ENCODE peak calls at places on chromosomes 2 and 18, in four cellular contexts. Q, V, B and R are unnamed samples.

GRCh38 chr2:88350641-88351601 is 101.6 kb downstream of the FOXI3 start:
- DNase-seq in B (peak), V (peak), Q (no peak), R (peak)

GRCh38 chr2:223187256-223187655 is 135.3 kb downstream of the KCNE4 start:
- DNase-seq in Q (no peak), V (no peak), B (no peak), R (no peak)

GRCh38 chr18:77160515-77160914 is 27.9 kb upstream of the MBP start:
- DNase-seq in B (no peak), V (peak), Q (no peak), R (no peak)

GRCh38 chr18:41993151-41993550 is 38.1 kb downstream of the PIK3C3 start:
- DNase-seq in Q (no peak), V (no peak), B (no peak), R (no peak)

GRCh38 chr2:65458999-65459398 is 26.6 kb upstream of the SPRED2 start:
- DNase-seq in V (no peak), B (no peak), Q (no peak), R (no peak)

GRCh38 chr2:1649871-1650473 is 94.3 kb downstream of the PXDN start:
- DNase-seq in Q (no peak), B (no peak), V (no peak), R (no peak)

GRCh38 chr2:12303181-12304030 is 413.3 kb upstream of the TRIB2 start:
- DNase-seq in B (no peak), Q (no peak), V (no peak), R (no peak)

GRCh38 chr18:24490545-24490944 is 30.1 kb downstream of the HRH4 start:
- DNase-seq in B (no peak), V (no peak), Q (no peak), R (no peak)

GRCh38 chr2:166926657-166927056 is 38.4 kb downstream of the XIRP2 start:
- DNase-seq in Q (no peak), V (no peak), B (no peak), R (no peak)

GRCh38 chr2:68837164-68837860 is 33.9 kb downstream of the BMP10 start:
- DNase-seq in B (no peak), V (peak), Q (peak), R (peak)

GRCh38 chr18:56861244-56861643 is 210.1 kb downstream of the WDR7 start:
- DNase-seq in V (no peak), Q (no peak), B (no peak), R (peak)

GRCh38 chr18:58310517-58310916 is 266.5 kb downstream of the NEDD4L start:
- DNase-seq in V (peak), B (peak), Q (peak), R (peak)

GRCh38 chr2:103289101-103289725 is 527.4 kb downstream of the TMEM182 start:
- DNase-seq in V (peak), B (no peak), Q (no peak), R (no peak)

GRCh38 chr2:111231532-111232252 is 111.0 kb downstream of the BCL2L11 start:
- DNase-seq in V (peak), B (no peak), Q (no peak), R (no peak)

GRCh38 chr2:12929806-12930205 is 213.1 kb downstream of the TRIB2 start:
- DNase-seq in Q (no peak), V (peak), B (no peak), R (no peak)

GRCh38 chr2:289362-290089 is 1.6 kb upstream of the ALKAL2 start:
- DNase-seq in V (peak), B (no peak), Q (no peak), R (peak)

GRCh38 chr2:170157025-170157684 is 20.8 kb upstream of the MYO3B start:
- DNase-seq in Q (no peak), B (no peak), V (no peak), R (no peak)

GRCh38 chr18:8406486-8407250 is 202.6 kb upstream of the RAB12 start:
- DNase-seq in V (no peak), Q (no peak), B (no peak), R (no peak)

GRCh38 chr18:69161383-69162028 is 239.2 kb upstream of the DOK6 start:
- DNase-seq in Q (no peak), B (no peak), V (no peak), R (no peak)

GRCh38 chr2:237490009-237490804 is 3.2 kb downstream of the MLPH start:
- DNase-seq in B (peak), V (peak), Q (no peak), R (no peak)

GRCh38 chr2:189210250-189211075 is 30.9 kb upstream of the COL5A2 start:
- DNase-seq in B (no peak), Q (peak), V (no peak), R (peak)

GRCh38 chr2:185147361-185147760 is 549.0 kb downstream of the ZNF804A start:
- DNase-seq in V (no peak), Q (no peak), B (no peak), R (no peak)

GRCh38 chr2:143796051-143796450 is 666.8 kb downstream of the ARHGAP15 start:
- DNase-seq in B (no peak), V (no peak), Q (no peak), R (no peak)

GRCh38 chr2:53600835-53601234 is 166.8 kb upstream of the CHAC2 start:
- DNase-seq in Q (no peak), B (no peak), V (no peak), R (no peak)

GRCh38 chr2:74812787-74813200 is 21.1 kb upstream of the HK2 start:
- DNase-seq in V (no peak), B (no peak), Q (no peak), R (no peak)

GRCh38 chr2:13006829-13007715 is 290.3 kb downstream of the TRIB2 start:
- DNase-seq in V (peak), Q (no peak), B (peak), R (peak)

GRCh38 chr2:188294547-188294946 is 2.9 kb downstream of the GULP1 start:
- DNase-seq in Q (no peak), B (no peak), V (no peak), R (no peak)

GRCh38 chr2:85437488-85438290 is 19.2 kb downstream of the SH2D6 start:
- DNase-seq in B (peak), Q (peak), V (peak), R (peak)
- H3K4me3 ChIP-seq in B (peak), Q (peak), V (peak), R (no peak)

GRCh38 chr18:7307586-7307985 is 76.7 kb downstream of the LRRC30 start:
- DNase-seq in B (no peak), V (no peak), Q (no peak), R (no peak)

GRCh38 chr18:7303306-7303705 is 72.4 kb downstream of the LRRC30 start:
- DNase-seq in Q (no peak), V (no peak), B (no peak), R (no peak)

GRCh38 chr18:7303751-7304370 is 73.0 kb downstream of the LRRC30 start:
- DNase-seq in V (no peak), B (no peak), Q (no peak), R (no peak)

GRCh38 chr18:7305416-7305815 is 74.5 kb downstream of the LRRC30 start:
- DNase-seq in B (no peak), Q (no peak), V (no peak), R (no peak)

DNA sequence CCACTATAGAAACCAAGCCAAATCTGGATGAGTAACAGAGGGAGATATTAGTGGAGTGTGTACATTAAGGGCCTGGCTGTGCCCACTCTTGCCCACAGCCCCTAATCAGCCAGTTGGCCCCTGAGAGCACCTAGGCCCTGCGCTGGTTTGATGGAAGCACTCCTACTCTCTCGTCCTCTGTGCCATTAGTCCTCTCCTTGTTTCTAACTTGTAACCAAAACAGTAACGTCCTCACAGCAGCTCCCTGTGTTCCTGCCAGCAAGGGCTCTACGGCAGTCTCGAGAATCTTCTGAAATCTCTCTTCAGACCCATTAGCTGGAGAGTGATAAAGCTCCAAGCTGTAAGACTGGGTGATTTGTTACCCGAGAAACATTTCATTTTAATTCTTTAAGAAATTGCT is 76.1 kb downstream of the LRRC30 start:
- DNase-seq in V (no peak), Q (no peak), B (no peak), R (no peak)
- H3K27ac ChIP-seq in V (no peak), Q (no peak), B (no peak), R (no peak)

DNA sequence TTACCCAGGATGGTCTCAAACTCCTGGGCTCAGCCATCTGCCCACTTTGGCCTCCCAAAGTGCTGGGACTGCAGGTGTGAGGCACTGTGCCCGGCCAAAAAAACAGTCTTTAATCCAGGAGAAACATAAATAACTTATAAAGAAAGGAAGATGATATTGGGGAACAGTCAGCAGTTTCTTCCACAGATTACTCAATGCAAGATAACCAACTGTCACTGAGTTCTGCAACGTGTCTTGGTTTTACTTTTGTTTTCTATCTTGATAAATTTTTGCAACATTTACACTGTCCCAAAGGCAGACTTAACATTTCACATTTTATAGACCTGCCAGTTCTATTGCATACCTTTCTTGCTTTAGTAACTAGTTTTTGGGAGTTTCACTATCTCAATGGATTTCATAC is 71.1 kb downstream of the ANKRD44 start:
- DNase-seq in B (no peak), V (no peak), Q (no peak), R (no peak)
- H3K4me3 ChIP-seq in B (no peak), V (no peak), Q (no peak), R (no peak)

GRCh38 chr2:231662811-231663457 is 45.4 kb upstream of the PTMA start:
- DNase-seq in B (no peak), V (no peak), Q (no peak), R (no peak)
- H3K27ac ChIP-seq in B (peak), V (peak), Q (peak), R (peak)